ENCODE peak calls at places on chromosomes 12 and 14, in seven cellular contexts. K, E, G, T, R, L and F are unnamed samples.

GRCh38 chr12:84375472-84375871 is 537.1 kb downstream of the SLC6A15 start:
- DNase-seq in G (no peak), T (no peak), L (no peak), K (no peak), R (no peak), E (no peak), F (no peak)

GRCh38 chr12:55446334-55446733 is 2.5 kb downstream of the OR6C2 start:
- DNase-seq in E (no peak), T (no peak), R (no peak), K (no peak), G (no peak), L (no peak), F (no peak)

GRCh38 chr12:124380793-124381453 is 86.0 kb downstream of the RFLNA start:
- DNase-seq in K (no peak), G (no peak), R (no peak), L (no peak), T (no peak), E (no peak), F (no peak)

GRCh38 chr12:124827588-124828184 is 36.0 kb downstream of the SCARB1 start:
- DNase-seq in G (peak), K (no peak), E (no peak), T (no peak), R (no peak), L (no peak), F (no peak)

GRCh38 chr14:74945261-74945851 is 10.0 kb downstream of the PGF start:
- DNase-seq in K (peak), G (peak), R (no peak), T (no peak), L (no peak), E (no peak), F (peak)

GRCh38 chr12:1552171-1552570 is 42.2 kb downstream of the FBXL14 start:
- DNase-seq in K (no peak), T (no peak), G (no peak), E (no peak), R (no peak), L (no peak), F (no peak)

GRCh38 chr12:16604853-16605252 is 1.1 kb downstream of the LMO3 start:
- DNase-seq in K (peak), T (no peak), R (no peak), L (no peak), G (no peak), E (no peak), F (peak)

GRCh38 chr12:49304161-49304560 is 9.2 kb downstream of the PRPH start:
- DNase-seq in L (no peak), R (no peak), T (no peak), K (peak), G (no peak), E (no peak), F (no peak)

GRCh38 chr14:99169776-99170356 is 102.1 kb downstream of the BCL11B start:
- DNase-seq in G (no peak), R (peak), K (no peak), E (peak), L (no peak), T (no peak), F (peak)

GRCh38 chr12:50505945-50506344 is 1.2 kb downstream of the DIP2B start:
- DNase-seq in K (no peak), G (no peak), R (no peak), E (no peak), L (peak), T (no peak), F (no peak)

GRCh38 chr14:31660728-31661127 is 99.5 kb downstream of the NUBPL start:
- DNase-seq in T (no peak), K (no peak), G (no peak), L (no peak), E (no peak), R (no peak), F (no peak)

GRCh38 chr12:14663002-14663401 is 33.4 kb downstream of the GUCY2C start:
- DNase-seq in T (no peak), R (no peak), G (no peak), L (no peak), K (no peak), E (no peak), F (no peak)

GRCh38 chr14:73744874-73745529 is 30.8 kb upstream of the PNMA1 start:
- DNase-seq in T (peak), L (no peak), E (peak), K (no peak), R (no peak), G (no peak), F (peak)

GRCh38 chr14:21669284-21669683 is 4.3 kb downstream of the OR4E1 start:
- DNase-seq in T (no peak), G (no peak), L (no peak), E (no peak), K (no peak), R (no peak), F (no peak)

GRCh38 chr14:30297856-30298255 is 261.1 kb upstream of the G2E3 start:
- DNase-seq in L (no peak), R (no peak), G (no peak), K (no peak), E (no peak), T (no peak), F (no peak)

GRCh38 chr12:41142376-41142775 is 45.7 kb upstream of the PDZRN4 start:
- DNase-seq in K (no peak), R (no peak), G (no peak), L (no peak), E (no peak), T (no peak), F (no peak)

DNA sequence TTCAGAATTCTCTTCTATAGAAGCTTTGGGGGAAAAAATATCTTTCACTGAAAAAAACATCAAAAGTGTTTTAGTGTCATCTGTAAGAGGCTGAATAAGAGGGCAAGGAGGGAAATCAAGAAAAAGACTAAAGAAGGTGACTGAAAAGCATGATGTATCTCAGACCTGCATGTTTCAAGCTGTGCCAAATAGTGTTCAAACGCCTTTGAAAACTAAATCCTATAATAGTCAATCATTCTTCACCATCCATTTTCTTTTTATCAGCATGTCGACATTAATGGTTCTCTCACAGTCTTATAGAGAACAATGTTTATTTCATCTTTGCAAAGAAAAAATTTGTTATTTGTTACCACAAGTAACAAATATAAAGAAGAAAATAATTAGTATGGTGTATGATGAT is 94.4 kb downstream of the CEP128 start:
- DNase-seq in G (no peak), R (no peak), K (no peak), L (no peak), E (no peak), T (no peak), F (no peak)
- TF ChIP-seq EP300 in G (no peak), R (no peak), K (no peak), L (no peak), E (no peak), T (no peak), F (no peak)

GRCh38 chr12:109462868-109463692 is 14.0 kb downstream of the KCTD10 start:
- DNase-seq in T (peak), G (no peak), K (peak), L (peak), E (peak), R (peak), F (peak)

GRCh38 chr12:109464642-109465351 is 12.3 kb downstream of the KCTD10 start:
- DNase-seq in E (no peak), R (no peak), G (no peak), K (no peak), T (no peak), L (no peak), F (peak)

GRCh38 chr12:109461846-109462766 is 15.0 kb downstream of the KCTD10 start:
- DNase-seq in R (peak), L (peak), G (peak), K (peak), T (peak), E (peak), F (peak)

GRCh38 chr12:109461049-109461845 is 15.9 kb downstream of the KCTD10 start:
- DNase-seq in E (no peak), T (no peak), G (no peak), R (no peak), L (no peak), K (no peak), F (no peak)

DNA sequence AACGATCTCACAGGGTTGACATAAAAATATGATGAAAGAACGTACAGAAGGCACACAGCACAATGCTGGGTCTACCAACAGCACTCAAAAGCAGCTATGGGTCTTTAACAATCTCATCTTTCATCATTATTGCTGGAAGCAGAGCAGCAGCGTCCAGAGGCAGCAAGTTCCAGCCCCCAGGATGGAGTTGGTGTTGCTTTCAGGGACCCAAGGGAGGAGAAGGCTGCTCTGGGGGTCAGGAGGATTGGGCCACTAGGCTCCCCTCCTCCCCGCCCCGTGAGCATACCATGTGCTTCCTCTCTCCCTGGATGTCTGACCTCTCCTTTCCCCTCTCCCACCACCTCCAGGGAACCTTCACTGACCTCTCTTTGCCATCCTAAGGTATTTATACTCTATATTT is 13.3 kb downstream of the KCTD10 start:
- DNase-seq in R (no peak), E (no peak), K (peak), L (no peak), G (no peak), T (no peak), F (no peak)
- H3K4me3 ChIP-seq in R (peak), E (no peak), K (peak), L (no peak), G (no peak), T (no peak), F (peak)

GRCh38 chr12:95415451-95415850 is 58.5 kb upstream of the METAP2 start:
- DNase-seq in T (no peak), R (no peak), K (no peak), L (no peak), E (no peak), G (no peak), F (no peak)

GRCh38 chr12:95412826-95413311 is 61.1 kb upstream of the METAP2 start:
- DNase-seq in K (no peak), L (no peak), T (no peak), R (peak), G (no peak), E (no peak), F (no peak)

GRCh38 chr12:95413576-95413975 is 60.4 kb upstream of the METAP2 start:
- DNase-seq in K (no peak), E (no peak), R (no peak), T (no peak), G (no peak), L (no peak), F (no peak)

GRCh38 chr12:95408201-95408600 is 65.8 kb upstream of the METAP2 start:
- DNase-seq in L (no peak), K (no peak), E (no peak), R (no peak), T (no peak), G (no peak), F (no peak)

DNA sequence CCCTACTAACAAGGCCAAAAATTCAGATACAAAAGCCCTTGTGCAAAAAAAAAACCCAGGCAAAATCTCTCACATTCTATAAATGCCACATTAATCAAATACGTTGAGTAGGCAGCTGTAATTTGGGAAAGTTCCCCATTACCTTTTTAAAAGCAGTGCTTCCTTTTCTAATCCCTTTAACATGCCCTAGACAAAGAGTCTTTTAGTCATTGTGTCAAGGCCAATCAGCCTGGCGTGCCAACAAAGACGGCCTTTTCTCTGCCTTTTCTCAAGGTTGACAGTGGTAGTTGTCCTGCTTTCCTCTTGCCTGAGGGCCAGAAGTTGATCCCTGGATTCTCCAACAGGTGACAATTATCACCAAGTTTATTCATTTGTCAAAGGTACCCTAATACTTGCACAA is 62.5 kb upstream of the METAP2 start:
- DNase-seq in G (no peak), T (no peak), L (no peak), R (peak), E (no peak), K (no peak), F (no peak)
- TF ChIP-seq CTCF in G (no peak), T (no peak), L (no peak), R (no peak), E (no peak), K (no peak), F (no peak)

GRCh38 chr12:4153343-4153892 is 120.1 kb upstream of the CCND2 start:
- DNase-seq in L (no peak), K (no peak), T (no peak), R (no peak), E (no peak), G (no peak), F (no peak)
- TF ChIP-seq EP300 in L (no peak), K (no peak), T (no peak), R (no peak), E (no peak), G (no peak), F (no peak)

GRCh38 chr14:51870620-51871019 is 10.2 kb downstream of the GNG2 start:
- DNase-seq in R (no peak), K (no peak), E (no peak), T (no peak), L (no peak), G (no peak), F (no peak)

GRCh38 chr14:51869426-51870113 is 9.2 kb downstream of the GNG2 start:
- DNase-seq in G (no peak), E (no peak), R (no peak), K (no peak), L (no peak), T (no peak), F (no peak)

GRCh38 chr14:51865953-51866747 is 5.7 kb downstream of the GNG2 start:
- DNase-seq in T (no peak), L (no peak), K (no peak), E (no peak), G (no peak), R (no peak), F (no peak)

GRCh38 chr14:51867753-51868152 is 7.3 kb downstream of the GNG2 start:
- DNase-seq in G (no peak), R (no peak), K (no peak), T (no peak), L (no peak), E (no peak), F (no peak)

GRCh38 chr14:51868405-51868804 is 8.0 kb downstream of the GNG2 start:
- DNase-seq in K (no peak), T (no peak), G (no peak), E (no peak), R (no peak), L (no peak), F (no peak)
- H3K4me3 ChIP-seq in K (no peak), T (no peak), G (no peak), E (no peak), R (no peak), L (no peak), F (no peak)

GRCh38 chr14:104827173-104828055 is 26.5 kb downstream of the ZBTB42 start:
- DNase-seq in K (peak), E (peak), R (no peak), G (peak), T (no peak), L (no peak), F (peak)
- TF ChIP-seq CTCF in K (peak), E (peak), R (peak), G (peak), T (no peak), L (peak), F (no peak)

DNA sequence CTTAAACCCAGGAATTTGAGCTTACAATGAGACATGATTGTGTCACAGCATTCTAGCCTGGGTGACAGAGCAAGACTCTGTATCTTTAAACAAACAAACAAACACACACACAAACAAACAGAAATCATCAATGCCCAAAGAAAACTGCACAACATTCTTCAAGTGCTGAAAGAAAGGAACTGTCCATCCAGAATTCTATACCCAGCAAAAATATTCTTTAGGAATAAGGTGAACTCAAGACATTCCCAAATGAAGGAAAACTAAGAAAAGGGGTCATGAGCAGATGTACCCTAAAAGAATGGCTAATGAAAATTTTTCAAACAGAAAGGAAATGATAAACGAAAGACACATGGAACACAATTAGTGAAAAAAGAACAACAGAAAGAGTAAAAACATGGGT is 22.3 kb upstream of the RNF212B start:
- DNase-seq in G (no peak), E (no peak), K (no peak), R (no peak), T (no peak), L (no peak), F (no peak)
- TF ChIP-seq EP300 in G (no peak), E (no peak), K (no peak), R (no peak), T (no peak), L (no peak), F (no peak)

DNA sequence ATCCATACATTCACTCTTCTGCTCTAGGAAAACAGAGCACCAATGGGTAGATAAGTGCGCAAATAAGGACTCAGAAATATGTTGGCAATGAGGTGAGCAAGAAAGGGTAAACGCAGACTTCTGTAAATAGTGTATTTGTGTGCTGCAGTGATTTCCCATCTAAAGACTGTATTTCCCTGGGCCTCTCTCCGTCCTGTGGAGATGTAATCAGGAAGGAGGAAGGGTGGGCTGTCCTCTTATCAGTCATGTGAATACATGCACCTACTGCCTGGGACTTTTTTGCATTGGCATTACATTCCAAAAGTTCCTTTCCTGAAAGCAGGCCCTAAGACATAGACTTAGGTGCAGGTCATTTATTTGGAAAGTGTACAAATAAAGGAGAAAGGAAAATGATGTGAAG is 114.5 kb downstream of the OTOGL start:
- DNase-seq in K (no peak), R (no peak), L (no peak), T (no peak), E (no peak), G (no peak), F (no peak)
- H3K4me3 ChIP-seq in K (no peak), R (no peak), L (no peak), T (no peak), E (no peak), G (no peak), F (no peak)

GRCh38 chr14:60184597-60185555 is 19.7 kb upstream of the DHRS7 start:
- DNase-seq in K (peak), E (no peak), R (no peak), T (no peak), G (no peak), L (no peak), F (no peak)
- TF ChIP-seq CTCF in K (no peak), E (no peak), R (no peak), T (no peak), G (peak), L (no peak), F (no peak)